ENCODE peak calls at places on chromosomes 6 and 20, in four cellular contexts. T is left colon, B is NCI-H1092, K is memory B cell. G is an unnamed sample.

GRCh38 chr6:119240257-119241123 is 109.1 kb downstream of the MAN1A1 start:
- DNase-seq in T (no peak), B (no peak), K (no peak), G (no peak)

GRCh38 chr20:7818477-7818876 is 121.8 kb downstream of the HAO1 start:
- DNase-seq in T (no peak), B (no peak), K (no peak), G (no peak)

GRCh38 chr6:16158943-16159557 is 30.2 kb downstream of the MYLIP start:
- DNase-seq in T (no peak), B (no peak), K (no peak), G (no peak)

GRCh38 chr6:125780540-125781306 is 10.0 kb upstream of the NCOA7 start:
- DNase-seq in T (peak; percentile 49), B (peak; percentile 51), K (peak; percentile 42), G (peak; percentile 85)

GRCh38 chr20:57211949-57212889 is 54.2 kb downstream of the BMP7 start:
- DNase-seq in T (peak; percentile 62), B (no peak), K (no peak), G (no peak)

GRCh38 chr20:9360427-9360826 is 154.0 kb upstream of the LAMP5 start:
- DNase-seq in T (no peak), B (no peak), K (no peak), G (no peak)

GRCh38 chr6:150876598-150876997 is 11.1 kb downstream of the MTHFD1L start:
- DNase-seq in T (peak; percentile 55), B (peak; percentile 71), K (no peak), G (no peak)

GRCh38 chr6:107079429-107079828 is 35.9 kb downstream of the BEND3 start:
- DNase-seq in T (no peak), B (no peak), K (no peak), G (no peak)

GRCh38 chr6:170490259-170490658 is 62.8 kb downstream of the PSMB1 start:
- DNase-seq in T (no peak), B (no peak), K (no peak), G (no peak)

GRCh38 chr20:17648782-17649730 is 33.0 kb downstream of the RRBP1 start:
- DNase-seq in T (peak; percentile 63), B (peak; percentile 53), K (no peak), G (peak; percentile 51)

GRCh38 chr6:116840091-116840490 is 11.2 kb upstream of the GPRC6A start:
- DNase-seq in T (no peak), B (no peak), K (no peak), G (no peak)

GRCh38 chr6:27139753-27140522 is 107.6 kb upstream of the PRSS16 start:
- DNase-seq in T (no peak), B (no peak), K (no peak), G (no peak)

GRCh38 chr6:109010703-109011102 is 83.9 kb downstream of the SESN1 start:
- DNase-seq in T (no peak), B (no peak), K (no peak), G (peak; percentile 45)

GRCh38 chr20:15220778-15221565 is 883.6 kb upstream of the FLRT3 start:
- DNase-seq in T (no peak), B (no peak), K (no peak), G (no peak)

GRCh38 chr6:88166493-88166900 is 350 bp upstream of the CNR1 start:
- DNase-seq in T (no peak), B (no peak), K (peak; percentile 41), G (peak; percentile 29)

GRCh38 chr20:9323622-9324021 is 190.8 kb upstream of the LAMP5 start:
- DNase-seq in T (no peak), B (no peak), K (no peak), G (no peak)

GRCh38 chr6:105235155-105235554 is 55.3 kb upstream of the POPDC3 start:
- DNase-seq in T (no peak), B (no peak), K (no peak), G (no peak)

GRCh38 chr6:1485678-1486077 is 96.3 kb downstream of the FOXF2 start:
- DNase-seq in T (no peak), B (no peak), K (no peak), G (no peak)

GRCh38 chr6:129248976-129249375 is 366.0 kb downstream of the LAMA2 start:
- DNase-seq in T (no peak), B (no peak), K (no peak), G (no peak)

GRCh38 chr6:42349753-42350573 is 101.8 kb downstream of the TRERF1 start:
- DNase-seq in T (no peak), B (no peak), K (no peak), G (no peak)

GRCh38 chr20:43584448-43585138 is 6.1 kb upstream of the IFT52 start:
- DNase-seq in T (no peak), B (no peak), K (no peak), G (no peak)

GRCh38 chr6:148667395-148667794 is 79.4 kb upstream of the UST start:
- DNase-seq in T (no peak), B (no peak), K (no peak), G (no peak)

GRCh38 chr20:1820137-1821074 is 74.8 kb upstream of the SIRPA start:
- DNase-seq in T (no peak), B (no peak), K (no peak), G (no peak)

GRCh38 chr6:154236646-154237236 is 119.9 kb downstream of the IPCEF1 start:
- DNase-seq in T (no peak), B (no peak), K (no peak), G (no peak)

G was measured in NCI-H774.